ENCODE peak calls at places on chromosomes 12 and 14, in four cellular contexts. R is HepG2, C is GM12878, Z is K562. L is an unnamed sample.

GRCh38 chr14:105378199-105378598 is 20.1 kb upstream of the TEX22 start:
- DNase-seq in R (no peak), C (no peak), Z (peak), L (no peak)

GRCh38 chr12:85575115-85576096 is 260.8 kb downstream of the RASSF9 start:
- DNase-seq in R (peak), C (peak), Z (peak), L (peak)

GRCh38 chr12:100077367-100077766 is 65.3 kb downstream of the BLTP3B start:
- DNase-seq in R (peak), C (no peak), Z (no peak), L (no peak)

GRCh38 chr12:131509706-131510105 is 201.2 kb upstream of the SFSWAP start:
- DNase-seq in R (no peak), C (no peak), Z (no peak), L (no peak)

GRCh38 chr12:20150835-20151234 is 217.5 kb upstream of the PDE3A start:
- DNase-seq in R (no peak), C (no peak), Z (no peak), L (no peak)

GRCh38 chr14:80714489-80714888 is 227.0 kb downstream of the CEP128 start:
- DNase-seq in R (no peak), C (no peak), Z (no peak), L (no peak)

GRCh38 chr12:23810327-23810902 is 139.1 kb downstream of the SOX5 start:
- DNase-seq in R (no peak), C (no peak), Z (peak), L (no peak)

GRCh38 chr12:8045952-8046944 is 13.7 kb downstream of the FOXJ2 start:
- DNase-seq in R (peak), C (no peak), Z (peak), L (peak)

GRCh38 chr12:72274926-72275325 is 2.8 kb downstream of the TRHDE start:
- DNase-seq in R (peak), C (no peak), Z (no peak), L (no peak)

GRCh38 chr12:94179723-94180122 is 31.3 kb downstream of the PLXNC1 start:
- DNase-seq in R (no peak), C (no peak), Z (no peak), L (no peak)

GRCh38 chr14:75880512-75880911 is 101.3 kb downstream of the TGFB3 start:
- DNase-seq in R (no peak), C (no peak), Z (no peak), L (no peak)

GRCh38 chr14:85565862-85566296 is 35.9 kb downstream of the FLRT2 start:
- DNase-seq in R (no peak), C (no peak), Z (no peak), L (no peak)

GRCh38 chr12:93857279-93857894 is 180.2 kb downstream of the CRADD start:
- DNase-seq in R (no peak), C (no peak), Z (no peak), L (no peak)

GRCh38 chr12:34403706-34404376 is 381.5 kb downstream of the ALG10 start:
- DNase-seq in R (no peak), C (no peak), Z (peak), L (peak)

GRCh38 chr12:45704968-45705367 is 24.5 kb upstream of the ARID2 start:
- DNase-seq in R (no peak), C (no peak), Z (no peak), L (no peak)

GRCh38 chr12:45707241-45707857 is 22.2 kb upstream of the ARID2 start:
- DNase-seq in R (no peak), C (no peak), Z (no peak), L (no peak)

GRCh38 chr12:45701296-45701695 is 28.2 kb upstream of the ARID2 start:
- DNase-seq in R (no peak), C (no peak), Z (no peak), L (no peak)

GRCh38 chr12:45705404-45705803 is 24.1 kb upstream of the ARID2 start:
- DNase-seq in R (no peak), C (no peak), Z (no peak), L (no peak)

DNA sequence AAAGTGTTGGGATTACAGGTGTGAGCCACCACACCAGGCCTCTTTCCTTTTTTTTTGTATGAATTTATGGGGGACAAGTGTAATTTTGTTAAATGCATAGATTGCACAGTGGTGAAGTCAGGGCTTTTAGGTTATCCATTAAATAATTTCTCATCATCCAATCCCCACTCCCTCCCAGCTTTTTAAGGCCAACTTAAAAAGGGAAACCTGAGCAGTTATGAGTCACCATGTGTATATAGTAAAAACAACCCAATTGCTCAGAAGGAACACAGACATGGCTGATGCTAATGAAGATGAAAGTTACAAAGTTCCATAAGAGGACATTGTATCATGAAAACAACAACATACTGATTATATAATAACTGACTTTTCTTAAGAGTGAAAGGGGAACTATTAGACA is 25.6 kb upstream of the ARID2 start:
- DNase-seq in R (no peak), C (no peak), Z (no peak), L (no peak)
- TF ChIP-seq BHLHE40 in R (no peak), C (no peak), Z (no peak), L (no peak)

GRCh38 chr14:94373708-94374107 is 14.7 kb downstream of the SERPINA1 start:
- DNase-seq in R (no peak), C (no peak), Z (no peak), L (no peak)
- TF ChIP-seq TARDBP in R (no peak), C (no peak), Z (no peak), L (no peak)

GRCh38 chr12:53820503-53820902 is 68.7 kb upstream of the CISTR start:
- DNase-seq in R (no peak), C (no peak), Z (no peak), L (peak)
- TF ChIP-seq BHLHE40 in R (no peak), C (no peak), Z (no peak), L (no peak)

GRCh38 chr12:4787965-4788364 is 67.8 kb downstream of the GALNT8 start:
- DNase-seq in R (no peak), C (no peak), Z (no peak), L (no peak)
- TF ChIP-seq TARDBP in R (no peak), C (no peak), Z (no peak), L (no peak)

GRCh38 chr14:93937519-93937918 is 10.4 kb downstream of the FAM181A start:
- DNase-seq in R (no peak), C (no peak), Z (no peak), L (no peak)
- TF ChIP-seq BHLHE40 in R (no peak), C (no peak), Z (no peak), L (no peak)

GRCh38 chr14:103742499-103743255 is 27.1 kb downstream of the ZFYVE21 start:
- DNase-seq in R (no peak), C (no peak), Z (no peak), L (no peak)
- TF ChIP-seq TARDBP in R (no peak), C (no peak), Z (no peak), L (no peak)

GRCh38 chr14:36047912-36048311 is 128.6 kb downstream of the PTCSC3 start:
- DNase-seq in R (no peak), C (no peak), Z (no peak), L (no peak)
- TF ChIP-seq BHLHE40 in R (no peak), C (no peak), Z (no peak), L (no peak)

GRCh38 chr12:28424965-28425364 is 234.7 kb downstream of the CCDC91 start:
- DNase-seq in R (peak), C (no peak), Z (no peak), L (no peak)
- TF ChIP-seq TARDBP in R (no peak), C (no peak), Z (no peak), L (no peak)